ENCODE peak calls at places on chromosome 12, in six cellular contexts. One of them, this sample, is unnamed.

GRCh38 chr12:16844875-16845274 is 238.9 kb upstream of the LMO3 start:
- DNase-seq in IMR-90: no peak
- DNase-seq in psoas muscle: no peak
- DNase-seq in CD4-positive, alpha-beta T cell: no peak
- DNase-seq in HL-60: no peak
- DNase-seq in tibial nerve: no peak
- DNase-seq in this sample: no peak

GRCh38 chr12:1925125-1925963 is 6.9 kb upstream of the CACNA2D4 start:
- DNase-seq in IMR-90: no peak
- DNase-seq in psoas muscle: no peak
- DNase-seq in CD4-positive, alpha-beta T cell: no peak
- DNase-seq in HL-60: no peak
- DNase-seq in tibial nerve: no peak
- DNase-seq in this sample: peak

GRCh38 chr12:131101703-131102492 is 148.2 kb downstream of the ADGRD1 start:
- DNase-seq in IMR-90: no peak
- DNase-seq in psoas muscle: peak
- DNase-seq in CD4-positive, alpha-beta T cell: no peak
- DNase-seq in HL-60: no peak
- DNase-seq in tibial nerve: peak
- DNase-seq in this sample: no peak

GRCh38 chr12:62640910-62641448 is 174.4 kb downstream of the MON2 start:
- DNase-seq in IMR-90: peak
- DNase-seq in psoas muscle: no peak
- DNase-seq in CD4-positive, alpha-beta T cell: peak
- DNase-seq in HL-60: no peak
- DNase-seq in tibial nerve: no peak
- DNase-seq in this sample: no peak

GRCh38 chr12:75641031-75641780 is 129.8 kb upstream of the KRR1 start:
- DNase-seq in IMR-90: peak
- DNase-seq in psoas muscle: no peak
- DNase-seq in CD4-positive, alpha-beta T cell: no peak
- DNase-seq in HL-60: peak
- DNase-seq in tibial nerve: no peak
- DNase-seq in this sample: no peak

GRCh38 chr12:25994901-25995625 is 36.6 kb downstream of the RASSF8 start:
- DNase-seq in IMR-90: no peak
- DNase-seq in psoas muscle: no peak
- DNase-seq in CD4-positive, alpha-beta T cell: no peak
- DNase-seq in HL-60: no peak
- DNase-seq in tibial nerve: no peak
- DNase-seq in this sample: no peak

GRCh38 chr12:2503036-2503435 is 291.7 kb upstream of the FKBP4 start:
- DNase-seq in IMR-90: no peak
- DNase-seq in psoas muscle: no peak
- DNase-seq in CD4-positive, alpha-beta T cell: no peak
- DNase-seq in HL-60: no peak
- DNase-seq in tibial nerve: no peak
- DNase-seq in this sample: no peak

GRCh38 chr12:69523433-69524330 is 53.5 kb downstream of the FRS2 start:
- DNase-seq in IMR-90: no peak
- DNase-seq in psoas muscle: no peak
- DNase-seq in CD4-positive, alpha-beta T cell: no peak
- DNase-seq in HL-60: no peak
- DNase-seq in tibial nerve: no peak
- DNase-seq in this sample: no peak

GRCh38 chr12:130526813-130527212 is 189.1 kb downstream of the PIWIL1 start:
- DNase-seq in IMR-90: no peak
- DNase-seq in psoas muscle: no peak
- DNase-seq in CD4-positive, alpha-beta T cell: no peak
- DNase-seq in HL-60: peak
- DNase-seq in tibial nerve: no peak
- DNase-seq in this sample: no peak

GRCh38 chr12:93804392-93805179 is 127.4 kb downstream of the CRADD start:
- DNase-seq in IMR-90: no peak
- DNase-seq in psoas muscle: no peak
- DNase-seq in CD4-positive, alpha-beta T cell: no peak
- DNase-seq in HL-60: no peak
- DNase-seq in tibial nerve: no peak
- DNase-seq in this sample: no peak

GRCh38 chr12:93805736-93806141 is 128.6 kb downstream of the CRADD start:
- DNase-seq in IMR-90: no peak
- DNase-seq in psoas muscle: no peak
- DNase-seq in CD4-positive, alpha-beta T cell: no peak
- DNase-seq in HL-60: no peak
- DNase-seq in tibial nerve: no peak
- DNase-seq in this sample: no peak

GRCh38 chr12:93803408-93803807 is 126.2 kb downstream of the CRADD start:
- DNase-seq in IMR-90: peak
- DNase-seq in psoas muscle: no peak
- DNase-seq in CD4-positive, alpha-beta T cell: no peak
- DNase-seq in HL-60: no peak
- DNase-seq in tibial nerve: no peak
- DNase-seq in this sample: no peak

GRCh38 chr12:93802293-93802692 is 125.1 kb downstream of the CRADD start:
- DNase-seq in IMR-90: no peak
- DNase-seq in psoas muscle: no peak
- DNase-seq in CD4-positive, alpha-beta T cell: no peak
- DNase-seq in HL-60: no peak
- DNase-seq in tibial nerve: no peak
- DNase-seq in this sample: no peak

DNA sequence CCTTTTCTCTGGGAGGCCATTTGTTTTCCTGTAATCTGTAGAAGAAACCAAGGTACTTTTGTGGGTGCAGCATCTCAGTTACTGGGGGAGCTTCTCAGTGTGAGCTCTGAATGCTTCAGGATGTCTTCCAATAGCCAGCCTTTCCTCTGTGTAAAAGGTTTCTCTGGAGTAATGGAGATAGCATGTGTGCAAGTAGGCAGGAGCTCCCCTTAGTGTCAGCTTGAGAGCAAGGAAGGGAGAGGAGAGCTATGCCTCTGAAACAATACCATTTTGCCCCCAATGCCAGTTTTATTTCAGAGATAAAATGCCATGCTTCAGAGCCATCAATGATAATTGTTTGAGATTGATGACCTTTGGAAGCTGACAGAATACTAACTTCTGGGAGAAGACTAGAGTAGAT is 125.5 kb downstream of the CRADD start:
- DNase-seq in IMR-90: peak
- DNase-seq in psoas muscle: no peak
- DNase-seq in CD4-positive, alpha-beta T cell: no peak
- DNase-seq in HL-60: no peak
- DNase-seq in tibial nerve: no peak
- DNase-seq in this sample: no peak
- TF ChIP-seq CTCF in IMR-90: no peak
- TF ChIP-seq CTCF in psoas muscle: peak
- TF ChIP-seq CTCF in CD4-positive, alpha-beta T cell: no peak
- TF ChIP-seq CTCF in HL-60: no peak
- TF ChIP-seq CTCF in tibial nerve: no peak
- TF ChIP-seq CTCF in this sample: no peak

GRCh38 chr12:103877934-103878510 is 37.0 kb upstream of the NT5DC3 start:
- DNase-seq in IMR-90: peak
- DNase-seq in psoas muscle: peak
- DNase-seq in CD4-positive, alpha-beta T cell: peak
- DNase-seq in HL-60: peak
- DNase-seq in tibial nerve: no peak
- DNase-seq in this sample: peak
- H3K27ac ChIP-seq in IMR-90: no peak
- H3K27ac ChIP-seq in psoas muscle: no peak
- H3K27ac ChIP-seq in CD4-positive, alpha-beta T cell: no peak
- H3K27ac ChIP-seq in HL-60: no peak
- H3K27ac ChIP-seq in tibial nerve: no peak
- H3K27ac ChIP-seq in this sample: no peak

DNA sequence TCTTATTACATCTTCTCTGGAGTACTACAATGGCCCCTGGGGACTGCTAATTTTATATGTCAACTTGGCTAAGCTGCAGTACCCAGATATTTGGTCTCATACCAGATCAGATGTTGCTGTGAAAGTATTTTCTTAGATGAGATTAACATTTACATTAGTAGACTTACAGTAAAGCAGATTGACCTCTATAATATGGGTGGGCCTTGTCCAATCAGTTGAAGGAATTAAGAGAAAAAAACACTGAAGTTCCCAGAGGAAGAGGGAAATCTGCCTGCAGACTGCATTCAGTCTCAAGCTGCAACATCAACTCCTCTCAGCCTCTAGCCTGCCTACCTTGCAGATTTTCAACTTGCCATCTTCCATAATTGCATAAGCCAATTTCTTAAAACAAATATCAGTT is 430.1 kb downstream of the MED13L start:
- DNase-seq in IMR-90: no peak
- DNase-seq in psoas muscle: no peak
- DNase-seq in CD4-positive, alpha-beta T cell: no peak
- DNase-seq in HL-60: no peak
- DNase-seq in tibial nerve: no peak
- DNase-seq in this sample: no peak
- TF ChIP-seq CTCF in IMR-90: no peak
- TF ChIP-seq CTCF in psoas muscle: no peak
- TF ChIP-seq CTCF in CD4-positive, alpha-beta T cell: no peak
- TF ChIP-seq CTCF in HL-60: no peak
- TF ChIP-seq CTCF in tibial nerve: no peak
- TF ChIP-seq CTCF in this sample: no peak

GRCh38 chr12:41293011-41293410 is 104.9 kb downstream of the PDZRN4 start:
- DNase-seq in IMR-90: no peak
- DNase-seq in psoas muscle: no peak
- DNase-seq in CD4-positive, alpha-beta T cell: no peak
- DNase-seq in HL-60: no peak
- DNase-seq in tibial nerve: no peak
- DNase-seq in this sample: no peak
- H3K27ac ChIP-seq in IMR-90: no peak
- H3K27ac ChIP-seq in psoas muscle: no peak
- H3K27ac ChIP-seq in CD4-positive, alpha-beta T cell: no peak
- H3K27ac ChIP-seq in HL-60: no peak
- H3K27ac ChIP-seq in tibial nerve: no peak
- H3K27ac ChIP-seq in this sample: no peak

GRCh38 chr12:54160807-54161480 is 27.8 kb downstream of the SMUG1 start:
- DNase-seq in IMR-90: no peak
- DNase-seq in psoas muscle: no peak
- DNase-seq in CD4-positive, alpha-beta T cell: no peak
- DNase-seq in HL-60: no peak
- DNase-seq in tibial nerve: no peak
- DNase-seq in this sample: no peak

GRCh38 chr12:54160050-54160449 is 28.7 kb downstream of the SMUG1 start:
- DNase-seq in IMR-90: no peak
- DNase-seq in psoas muscle: no peak
- DNase-seq in CD4-positive, alpha-beta T cell: no peak
- DNase-seq in HL-60: no peak
- DNase-seq in tibial nerve: no peak
- DNase-seq in this sample: no peak

GRCh38 chr12:54159140-54159539 is 29.6 kb downstream of the SMUG1 start:
- DNase-seq in IMR-90: no peak
- DNase-seq in psoas muscle: no peak
- DNase-seq in CD4-positive, alpha-beta T cell: no peak
- DNase-seq in HL-60: no peak
- DNase-seq in tibial nerve: no peak
- DNase-seq in this sample: no peak

GRCh38 chr12:54158581-54158980 is 30.2 kb downstream of the SMUG1 start:
- DNase-seq in IMR-90: no peak
- DNase-seq in psoas muscle: no peak
- DNase-seq in CD4-positive, alpha-beta T cell: no peak
- DNase-seq in HL-60: no peak
- DNase-seq in tibial nerve: no peak
- DNase-seq in this sample: no peak

DNA sequence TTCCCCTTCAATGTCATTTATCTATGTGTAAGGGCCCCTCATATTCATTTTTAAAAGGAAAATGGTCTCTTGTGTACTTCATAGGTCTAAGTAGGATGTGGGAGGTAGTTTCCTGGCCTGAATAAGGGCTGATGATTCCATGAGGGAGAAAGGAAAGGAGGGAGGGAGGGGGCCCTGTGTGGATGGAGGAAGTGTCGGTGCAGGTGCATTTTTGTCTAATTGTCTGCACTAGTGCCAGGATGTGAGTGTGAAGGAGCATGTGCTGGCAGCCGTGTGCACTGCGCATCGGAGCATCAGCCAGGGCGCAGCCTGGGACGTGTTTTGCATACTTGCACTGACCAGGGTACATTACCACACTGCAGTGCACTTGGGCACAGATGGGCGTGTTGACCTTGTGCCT is 29.2 kb downstream of the SMUG1 start:
- DNase-seq in IMR-90: no peak
- DNase-seq in psoas muscle: no peak
- DNase-seq in CD4-positive, alpha-beta T cell: no peak
- DNase-seq in HL-60: no peak
- DNase-seq in tibial nerve: no peak
- DNase-seq in this sample: no peak
- TF ChIP-seq CTCF in IMR-90: no peak
- TF ChIP-seq CTCF in psoas muscle: no peak
- TF ChIP-seq CTCF in CD4-positive, alpha-beta T cell: no peak
- TF ChIP-seq CTCF in HL-60: no peak
- TF ChIP-seq CTCF in tibial nerve: no peak
- TF ChIP-seq CTCF in this sample: no peak

DNA sequence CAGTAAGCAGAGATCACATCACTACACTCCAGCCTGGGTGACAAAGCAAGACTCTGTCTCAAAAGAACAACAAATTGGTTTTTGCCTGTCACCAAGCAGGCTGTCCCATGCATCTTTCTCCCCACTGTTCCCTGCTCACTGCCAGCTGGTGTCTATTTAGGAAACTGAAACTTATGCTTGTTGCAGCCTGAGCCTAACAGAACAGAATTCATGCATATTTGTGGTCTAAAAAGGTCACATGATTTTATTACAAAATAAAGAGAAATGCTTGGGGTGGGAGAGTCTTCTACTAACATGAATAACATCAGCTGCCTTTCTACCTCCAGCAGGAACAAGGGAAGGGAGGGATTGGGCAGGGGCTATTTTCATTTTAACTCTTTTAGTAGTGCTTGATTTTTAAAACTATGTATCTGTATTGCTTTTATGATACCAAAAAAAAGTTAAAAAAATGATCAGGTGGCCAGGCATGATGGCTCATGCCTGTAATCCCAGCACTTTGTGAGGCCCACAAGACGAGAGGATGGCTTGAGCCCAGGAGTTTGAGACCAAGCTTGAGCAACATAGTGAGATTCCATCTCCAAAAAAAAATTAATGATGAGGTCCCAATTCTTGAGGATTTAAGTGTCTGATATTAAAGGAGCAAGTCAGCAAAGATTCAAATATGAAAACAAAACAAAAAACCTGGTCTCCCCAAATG is 923 bp downstream of the STAT2 start:
- DNase-seq in IMR-90: peak
- DNase-seq in psoas muscle: no peak
- DNase-seq in CD4-positive, alpha-beta T cell: peak
- DNase-seq in HL-60: peak
- DNase-seq in tibial nerve: no peak
- DNase-seq in this sample: no peak
- H3K27ac ChIP-seq in IMR-90: peak
- H3K27ac ChIP-seq in psoas muscle: peak
- H3K27ac ChIP-seq in CD4-positive, alpha-beta T cell: no peak
- H3K27ac ChIP-seq in HL-60: peak
- H3K27ac ChIP-seq in tibial nerve: peak
- H3K27ac ChIP-seq in this sample: peak

GRCh38 chr12:101876861-101877815 is at the start of gene DRAM1:
- DNase-seq in IMR-90: peak
- DNase-seq in psoas muscle: peak
- DNase-seq in CD4-positive, alpha-beta T cell: peak
- DNase-seq in HL-60: peak
- DNase-seq in tibial nerve: peak
- DNase-seq in this sample: peak
- TF ChIP-seq CTCF in IMR-90: peak
- TF ChIP-seq CTCF in psoas muscle: no peak
- TF ChIP-seq CTCF in CD4-positive, alpha-beta T cell: no peak
- TF ChIP-seq CTCF in HL-60: no peak
- TF ChIP-seq CTCF in tibial nerve: no peak
- TF ChIP-seq CTCF in this sample: no peak